ENCODE peak calls at places on chromosomes 5 and 9, in seven cellular contexts. Y, W, S, Z, F, L and X are unnamed samples.

GRCh38 chr9:114385412-114386181 is 2.2 kb downstream of the AKNA start:
- DNase-seq in Y (peak; percentile 95), W (peak; percentile 79), S (peak; percentile 95), Z (peak; percentile 80), F (no peak), L (no peak), X (no peak)

GRCh38 chr5:114949001-114949400 is 220.7 kb downstream of the TRIM36 start:
- DNase-seq in Y (no peak), W (no peak), S (no peak), Z (no peak), F (no peak), L (no peak), X (no peak)

GRCh38 chr9:9950813-9951212 is 662.0 kb downstream of the PTPRD start:
- DNase-seq in Y (no peak), W (no peak), S (no peak), Z (no peak), F (no peak), L (no peak), X (no peak)

GRCh38 chr5:91332267-91333044 is 50.7 kb downstream of the ARRDC3 start:
- DNase-seq in Y (no peak), W (no peak), S (no peak), Z (no peak), F (no peak), L (no peak), X (no peak)

GRCh38 chr5:14767942-14768837 is 103.4 kb downstream of the ANKH start:
- DNase-seq in Y (no peak), W (no peak), S (no peak), Z (no peak), F (no peak), L (no peak), X (no peak)

GRCh38 chr9:125121156-125121555 is 22.2 kb downstream of the SCAI start:
- DNase-seq in Y (no peak), W (no peak), S (peak; percentile 88), Z (no peak), F (no peak), L (no peak), X (no peak)

GRCh38 chr5:135392256-135392655 is 6.8 kb downstream of the MACROH2A1 start:
- DNase-seq in Y (no peak), W (no peak), S (no peak), Z (no peak), F (no peak), L (no peak), X (no peak)

GRCh38 chr9:129587487-129588262 is 33.2 kb downstream of the C9orf50 start:
- DNase-seq in Y (no peak), W (no peak), S (no peak), Z (peak; percentile 20), F (peak; percentile 41), L (no peak), X (no peak)

GRCh38 chr5:13660072-13660471 is 284.4 kb downstream of the DNAH5 start:
- DNase-seq in Y (no peak), W (no peak), S (no peak), Z (no peak), F (no peak), L (no peak), X (no peak)

GRCh38 chr9:134839441-134840125 is 41.0 kb upstream of the FCN2 start:
- DNase-seq in Y (no peak), W (no peak), S (no peak), Z (no peak), F (peak; percentile 34), L (peak; percentile 21), X (peak; percentile 25)
- TF ChIP-seq CTCF in Y (no peak), W (no peak), S (peak; percentile 34), Z (no peak), F (no peak), L (peak; percentile 7), X (no peak)

GRCh38 chr5:100539519-100539918 is 4.3 kb downstream of the FAM174A start:
- DNase-seq in Y (no peak), W (no peak), S (no peak), Z (no peak), F (no peak), L (no peak), X (no peak)
- TF ChIP-seq CTCF in Y (no peak), W (no peak), S (no peak), Z (no peak), F (no peak), L (no peak), X (no peak)

GRCh38 chr5:63524281-63524680 is 438.0 kb downstream of the HTR1A start:
- DNase-seq in Y (no peak), W (no peak), S (no peak), Z (no peak), F (no peak), L (no peak), X (no peak)
- TF ChIP-seq CTCF in Y (no peak), W (no peak), S (no peak), Z (no peak), F (no peak), L (no peak), X (no peak)

DNA sequence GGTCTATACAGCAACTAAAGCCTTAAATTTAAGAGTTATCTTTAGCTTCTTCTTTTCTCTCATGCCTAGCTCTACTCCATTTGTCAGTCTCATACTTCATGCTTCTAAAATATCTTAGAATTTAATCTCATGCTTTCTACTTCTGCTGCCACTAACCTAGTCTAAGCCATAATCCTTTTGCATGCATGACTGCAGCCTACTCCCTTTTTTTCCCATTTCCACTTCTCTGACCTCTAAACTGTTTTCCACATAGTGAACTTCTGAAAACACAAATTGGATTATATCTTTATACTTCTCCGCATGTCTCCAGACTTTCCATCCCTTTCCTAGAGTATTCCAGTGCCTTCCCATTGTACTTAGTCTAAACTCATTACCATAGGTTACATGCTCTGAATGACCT is 193.0 kb downstream of the XRCC4 start:
- DNase-seq in Y (no peak), W (no peak), S (no peak), Z (no peak), F (no peak), L (no peak), X (no peak)
- TF ChIP-seq CTCF in Y (no peak), W (no peak), S (no peak), Z (no peak), F (no peak), L (no peak), X (no peak)

GRCh38 chr5:132754947-132755346 is 7.7 kb downstream of the CCNI2 start:
- DNase-seq in Y (no peak), W (no peak), S (no peak), Z (no peak), F (no peak), L (no peak), X (peak; percentile 24)
- TF ChIP-seq CTCF in Y (no peak), W (no peak), S (peak; percentile 32), Z (no peak), F (no peak), L (no peak), X (no peak)

DNA sequence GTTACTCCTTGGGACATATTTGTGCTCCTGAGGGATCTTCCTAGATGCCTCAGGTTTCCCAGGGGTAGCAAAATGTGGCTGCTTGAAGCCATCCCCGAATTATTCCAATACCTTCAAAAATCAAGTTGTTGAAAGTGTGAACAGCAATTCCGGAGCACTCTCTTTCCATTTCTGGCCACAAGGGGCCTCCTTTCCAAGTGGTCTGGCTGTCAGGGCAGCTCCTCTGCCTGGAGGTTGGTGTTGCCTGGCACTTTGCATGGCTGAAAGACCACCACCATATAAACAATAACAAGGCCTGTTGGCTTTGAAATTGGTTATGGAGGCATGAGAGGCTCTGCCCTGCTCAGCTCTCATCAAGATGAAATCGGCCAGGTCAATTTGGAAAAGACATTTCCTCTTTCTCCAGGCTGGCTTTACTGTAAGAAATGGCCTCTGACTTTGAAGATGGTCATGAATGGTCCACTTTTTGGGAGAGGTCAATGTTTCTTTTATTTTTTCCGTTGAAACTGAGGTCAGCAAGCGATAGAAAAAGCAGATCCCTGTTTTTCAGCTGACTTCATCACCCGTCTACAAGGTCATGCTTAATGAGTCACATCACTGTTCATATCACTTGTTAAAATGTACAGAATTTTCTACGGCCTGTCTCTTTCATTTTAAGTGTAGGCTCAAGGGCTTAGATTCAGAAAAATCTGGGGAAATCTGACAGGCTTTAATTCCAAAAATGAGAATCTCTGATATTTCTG is 481.1 kb upstream of the ZNF608 start:
- DNase-seq in Y (no peak), W (no peak), S (peak; percentile 44), Z (peak; percentile 36), F (peak; percentile 41), L (peak; percentile 16), X (peak; percentile 52)
- TF ChIP-seq CTCF in Y (no peak), W (no peak), S (peak; percentile 72), Z (no peak), F (peak; percentile 62), L (peak; percentile 49), X (peak; percentile 46)